ENCODE peak calls at places on chromosomes 7 and 10, in eight cellular contexts. E is neural progenitor cell, X is HCT116, U is mesendoderm, W is K562, I is PC-9, O is mammary epithelial cell, A is fibroblast of lung. K is an unnamed sample.
A peak's percentile ranks its signal among the peaks of the same experiment; 100 is the strongest.

GRCh38 chr7:44595934-44596635 is 10.3 kb upstream of the OGDH start:
- DNase-seq in E (no peak), X (no peak), U (no peak), W (no peak), I (no peak), O (no peak), A (no peak), K (no peak)

GRCh38 chr10:44780461-44780860 is 130.7 kb upstream of the TMEM72 start:
- DNase-seq in E (no peak), X (no peak), U (no peak), W (no peak), I (no peak), O (no peak), A (peak; percentile 42), K (no peak)

GRCh38 chr10:49279015-49279880 is 19.7 kb upstream of the C10orf71 start:
- DNase-seq in E (no peak), X (no peak), U (no peak), W (no peak), I (no peak), O (no peak), A (no peak), K (no peak)

GRCh38 chr10:113304726-113305125 is 248.1 kb upstream of the HABP2 start:
- DNase-seq in E (peak; percentile 21), X (no peak), U (peak; percentile 36), W (no peak), I (no peak), O (no peak), A (no peak), K (no peak)

GRCh38 chr7:38656976-38657375 is 25.8 kb upstream of the AMPH start:
- DNase-seq in E (no peak), X (no peak), U (no peak), W (no peak), I (no peak), O (no peak), A (no peak), K (peak; percentile 55)

GRCh38 chr7:93036807-93037206 is 81.0 kb downstream of the SAMD9 start:
- DNase-seq in E (no peak), X (no peak), U (no peak), W (no peak), I (peak; percentile 57), O (peak; percentile 50), A (no peak), K (no peak)

GRCh38 chr10:33039167-33039566 is 81.1 kb upstream of the ITGB1 start:
- DNase-seq in E (no peak), X (no peak), U (no peak), W (no peak), I (no peak), O (no peak), A (peak; percentile 9), K (peak; percentile 3)

GRCh38 chr7:46494441-46494840 is 573.4 kb upstream of the IGFBP3 start:
- DNase-seq in E (no peak), X (no peak), U (no peak), W (no peak), I (no peak), O (no peak), A (no peak), K (peak; percentile 27)

GRCh38 chr10:118732253-118733194 is 22.2 kb downstream of the CACUL1 start:
- DNase-seq in E (no peak), X (no peak), U (peak; percentile 84), W (no peak), I (no peak), O (no peak), A (peak; percentile 26), K (no peak)

GRCh38 chr10:3806603-3807002 is 21.6 kb upstream of the KLF6 start:
- DNase-seq in E (no peak), X (no peak), U (peak; percentile 48), W (no peak), I (peak; percentile 92), O (peak; percentile 95), A (peak; percentile 96), K (peak; percentile 98)

GRCh38 chr10:3808689-3809199 is 23.7 kb upstream of the KLF6 start:
- DNase-seq in E (no peak), X (no peak), U (no peak), W (no peak), I (no peak), O (no peak), A (no peak), K (no peak)

GRCh38 chr10:3805791-3806381 is 20.9 kb upstream of the KLF6 start:
- DNase-seq in E (no peak), X (peak; percentile 51), U (peak; percentile 98), W (peak; percentile 63), I (peak; percentile 83), O (peak; percentile 90), A (peak; percentile 88), K (peak; percentile 93)

GRCh38 chr10:3807221-3807927 is 22.4 kb upstream of the KLF6 start:
- DNase-seq in E (no peak), X (no peak), U (no peak), W (no peak), I (no peak), O (no peak), A (peak; percentile 45), K (no peak)

DNA sequence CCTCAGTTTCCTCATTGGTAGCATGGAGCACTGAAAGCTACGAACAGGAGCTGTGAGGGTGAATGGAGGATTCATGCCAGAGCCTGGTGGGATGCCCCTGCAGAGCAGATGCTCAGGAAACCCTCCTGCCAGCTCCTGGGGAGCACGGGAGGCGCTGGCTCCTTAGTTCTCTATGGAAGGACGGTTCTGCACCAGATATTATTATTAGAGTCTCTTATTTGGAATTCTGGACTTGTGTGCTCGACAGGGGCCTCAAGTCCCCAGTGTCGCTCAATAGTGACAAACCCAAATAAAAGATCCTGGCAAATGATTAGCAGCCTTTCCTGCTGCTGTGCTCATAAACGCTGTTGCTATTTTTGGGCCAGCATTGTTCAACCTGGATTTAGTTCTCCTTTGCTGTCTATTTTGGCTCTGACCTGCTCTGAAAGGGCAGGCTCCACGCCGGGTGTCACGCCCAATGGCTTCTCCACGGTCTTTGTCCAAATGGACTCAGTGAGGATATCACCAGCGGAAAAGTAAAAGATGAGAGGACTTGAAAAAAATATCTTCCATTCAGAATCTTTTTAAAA is 23.0 kb upstream of the KLF6 start:
- DNase-seq in E (no peak), X (no peak), U (no peak), W (no peak), I (no peak), O (no peak), A (no peak), K (no peak)
- H3K4me1 ChIP-seq in E (no peaks in the 10 kb centered on the region), X (peaks cover 96% of the 10 kb centered on the region), U (peaks cover 23% of the 10 kb centered on the region), W (peaks cover 48% of the 10 kb centered on the region), I (peaks cover 77% of the 10 kb centered on the region), O (peaks cover 62% of the 10 kb centered on the region), A (peaks cover 39% of the 10 kb centered on the region), K (peaks cover 74% of the 10 kb centered on the region)

DNA sequence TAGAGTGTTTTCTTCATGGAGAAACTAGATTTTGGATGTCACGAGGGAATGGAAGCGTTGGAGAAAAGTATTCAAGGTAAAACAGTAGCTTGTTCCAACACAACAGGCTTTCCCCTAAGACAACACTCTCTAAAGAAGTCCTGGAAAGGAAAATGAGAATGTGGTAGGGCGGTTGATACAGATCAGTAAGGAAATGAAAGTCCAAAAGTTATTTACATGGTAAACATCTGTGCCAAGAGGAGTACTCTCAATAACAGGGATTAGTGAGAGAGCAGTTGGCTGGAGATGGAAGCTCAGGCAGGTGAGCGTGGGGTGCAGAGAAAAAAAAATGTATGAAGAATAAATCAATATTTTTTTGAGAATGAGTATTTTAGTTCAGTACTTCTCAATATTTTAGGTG is 1177.3 kb upstream of the C7orf33 start:
- DNase-seq in E (no peak), X (no peak), U (no peak), W (no peak), I (no peak), O (no peak), A (no peak), K (no peak)
- H3K4me2 ChIP-seq in E (no peak overlapping the region), X (no peak overlapping the region), U (no peak overlapping the region), W (no peak overlapping the region), I (no peak overlapping the region), O (peak overlapping the region; percentile 48), A (peak overlapping the region; percentile 58), K (peak overlapping the region; percentile 56)

GRCh38 chr7:69819306-69819705 is 221.0 kb downstream of the AUTS2 start:
- DNase-seq in E (peak; percentile 34), X (no peak), U (no peak), W (no peak), I (no peak), O (no peak), A (no peak), K (no peak)

GRCh38 chr7:69826283-69826682 is 228.0 kb downstream of the AUTS2 start:
- DNase-seq in E (no peak), X (no peak), U (no peak), W (no peak), I (no peak), O (no peak), A (no peak), K (no peak)

GRCh38 chr7:69820479-69821192 is 222.4 kb downstream of the AUTS2 start:
- DNase-seq in E (no peak), X (no peak), U (no peak), W (no peak), I (no peak), O (no peak), A (no peak), K (no peak)

GRCh38 chr7:69825031-69825681 is 226.9 kb downstream of the AUTS2 start:
- DNase-seq in E (no peak), X (no peak), U (no peak), W (no peak), I (no peak), O (no peak), A (no peak), K (no peak)

GRCh38 chr7:69823151-69823744 is 225.0 kb downstream of the AUTS2 start:
- DNase-seq in E (no peak), X (no peak), U (no peak), W (no peak), I (no peak), O (no peak), A (no peak), K (no peak)
- H3K4me1 ChIP-seq in E (peaks cover 33% of the 10 kb centered on the region), X (no peaks in the 10 kb centered on the region), U (no peaks in the 10 kb centered on the region), W (no peaks in the 10 kb centered on the region), I (no peaks in the 10 kb centered on the region), O (no peaks in the 10 kb centered on the region), A (no peaks in the 10 kb centered on the region), K (no peaks in the 10 kb centered on the region)

GRCh38 chr7:117385340-117386124 is 41.8 kb downstream of the ASZ1 start:
- DNase-seq in E (no peak), X (peak; percentile 37), U (no peak), W (no peak), I (no peak), O (peak; percentile 19), A (peak; percentile 48), K (peak; percentile 63)
- H3K4me2 ChIP-seq in E (no peak overlapping the region), X (peak overlapping the region; percentile 66), U (no peak overlapping the region), W (no peak overlapping the region), I (peak overlapping the region; percentile 36), O (no peak overlapping the region), A (no peak overlapping the region), K (no peak overlapping the region)

GRCh38 chr10:102367441-102367840 is 28.1 kb upstream of the NFKB2 start:
- DNase-seq in E (no peak), X (no peak), U (no peak), W (no peak), I (peak; percentile 55), O (no peak), A (no peak), K (peak; percentile 40)
- H3K4me1 ChIP-seq in E (no peaks in the 10 kb centered on the region), X (peaks cover 19% of the 10 kb centered on the region), U (no peaks in the 10 kb centered on the region), W (no peaks in the 10 kb centered on the region), I (peaks cover 23% of the 10 kb centered on the region), O (peaks cover 16% of the 10 kb centered on the region), A (no peaks in the 10 kb centered on the region), K (peaks cover 7% of the 10 kb centered on the region)

DNA sequence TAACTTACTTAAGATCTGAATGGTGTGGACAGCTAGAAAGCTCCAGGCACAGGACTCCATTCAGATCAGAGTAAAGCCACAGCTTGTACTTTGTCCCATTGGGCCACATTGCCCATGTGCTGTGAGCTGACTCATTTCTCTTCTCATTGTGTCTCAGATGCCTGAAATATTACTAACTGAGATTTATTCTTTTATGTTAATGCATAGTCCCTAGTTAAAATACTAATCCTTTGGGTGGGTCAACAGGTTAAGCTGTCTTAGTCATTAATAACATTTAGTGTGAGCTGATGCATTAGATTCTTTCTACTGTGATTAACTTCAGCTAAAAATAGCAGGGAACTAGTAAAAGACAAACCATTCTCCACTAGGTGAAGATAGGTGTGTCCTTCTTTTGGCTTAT is 104.7 kb upstream of the ARMC3 start:
- DNase-seq in E (no peak), X (peak; percentile 95), U (no peak), W (no peak), I (peak; percentile 88), O (peak; percentile 91), A (peak; percentile 95), K (peak; percentile 94)
- H3K4me2 ChIP-seq in E (no peak overlapping the region), X (peak overlapping the region; percentile 74), U (no peak overlapping the region), W (no peak overlapping the region), I (peak overlapping the region; percentile 22), O (peak overlapping the region; percentile 35), A (no peak overlapping the region), K (peak overlapping the region; percentile 26)